ENCODE peak calls at places on chromosomes 3 and 15, in nine cellular contexts. W is ovary, E is BJ, S is psoas muscle, O is IMR-90, D is A549, U is uterus, B is lung, Y is SK-N-SH. R is an unnamed sample.

GRCh38 chr3:12541625-12542024 is 3.7 kb downstream of the MKRN2OS start:
- DNase-seq in W (no peak), E (no peak), S (no peak), O (no peak), D (no peak), U (no peak), B (no peak), Y (peak), R (no peak)

GRCh38 chr15:29063646-29064045 is 177.9 kb downstream of the APBA2 start:
- DNase-seq in W (no peak), E (no peak), S (no peak), O (no peak), D (no peak), U (no peak), B (no peak), Y (no peak), R (no peak)

GRCh38 chr3:46595819-46596218 is 16.5 kb upstream of the FAM240A start:
- DNase-seq in W (no peak), E (no peak), S (no peak), O (no peak), D (no peak), U (no peak), B (no peak), Y (no peak), R (no peak)

GRCh38 chr3:107740992-107741896 is 218.5 kb downstream of the BBX start:
- DNase-seq in W (no peak), E (no peak), S (no peak), O (peak), D (peak), U (no peak), B (no peak), Y (no peak), R (no peak)

GRCh38 chr3:108222813-108223307 is 636 bp upstream of the IFT57 start:
- DNase-seq in W (no peak), E (no peak), S (no peak), O (peak), D (no peak), U (no peak), B (no peak), Y (no peak), R (no peak)

GRCh38 chr15:72342385-72342784 is 22.4 kb upstream of the CELF6 start:
- DNase-seq in W (no peak), E (no peak), S (peak), O (peak), D (peak), U (no peak), B (no peak), Y (peak), R (no peak)

GRCh38 chr3:51340311-51340829 is 44.7 kb upstream of the MANF start:
- DNase-seq in W (no peak), E (peak), S (no peak), O (peak), D (peak), U (peak), B (no peak), Y (no peak), R (peak)

GRCh38 chr3:66949898-66950297 is 48.2 kb upstream of the KBTBD8 start:
- DNase-seq in W (no peak), E (no peak), S (no peak), O (no peak), D (no peak), U (no peak), B (no peak), Y (no peak), R (no peak)

GRCh38 chr3:9398715-9399708 is 1.6 kb downstream of the SETD5 start:
- DNase-seq in W (no peak), E (no peak), S (no peak), O (peak), D (peak), U (no peak), B (no peak), Y (no peak), R (no peak)

GRCh38 chr3:9401986-9402385 is 4.6 kb downstream of the SETD5 start:
- DNase-seq in W (no peak), E (no peak), S (no peak), O (no peak), D (no peak), U (no peak), B (no peak), Y (no peak), R (no peak)

GRCh38 chr3:9397911-9398714 is 698 bp downstream of the SETD5 start:
- DNase-seq in W (peak), E (no peak), S (peak), O (peak), D (peak), U (peak), B (peak), Y (peak), R (no peak)

GRCh38 chr3:9400626-9401025 is 3.2 kb downstream of the SETD5 start:
- DNase-seq in W (no peak), E (no peak), S (no peak), O (no peak), D (no peak), U (no peak), B (no peak), Y (no peak), R (no peak)

GRCh38 chr3:9399746-9400145 is 2.3 kb downstream of the SETD5 start:
- DNase-seq in W (peak), E (peak), S (peak), O (peak), D (peak), U (peak), B (peak), Y (peak), R (peak)
- TF ChIP-seq CTCF in W (no peak), E (no peak), S (peak), O (peak), D (no peak), U (no peak), B (no peak), Y (peak), R (no peak)

GRCh38 chr3:128313181-128313725 is 153.4 kb downstream of the DNAJB8 start:
- DNase-seq in W (no peak), E (no peak), S (no peak), O (no peak), D (no peak), U (no peak), B (peak), Y (no peak), R (no peak)
- H3K4me3 ChIP-seq in W (no peak), E (no peak), S (no peak), O (no peak), D (no peak), U (no peak), B (no peak), Y (no peak), R (no peak)

DNA sequence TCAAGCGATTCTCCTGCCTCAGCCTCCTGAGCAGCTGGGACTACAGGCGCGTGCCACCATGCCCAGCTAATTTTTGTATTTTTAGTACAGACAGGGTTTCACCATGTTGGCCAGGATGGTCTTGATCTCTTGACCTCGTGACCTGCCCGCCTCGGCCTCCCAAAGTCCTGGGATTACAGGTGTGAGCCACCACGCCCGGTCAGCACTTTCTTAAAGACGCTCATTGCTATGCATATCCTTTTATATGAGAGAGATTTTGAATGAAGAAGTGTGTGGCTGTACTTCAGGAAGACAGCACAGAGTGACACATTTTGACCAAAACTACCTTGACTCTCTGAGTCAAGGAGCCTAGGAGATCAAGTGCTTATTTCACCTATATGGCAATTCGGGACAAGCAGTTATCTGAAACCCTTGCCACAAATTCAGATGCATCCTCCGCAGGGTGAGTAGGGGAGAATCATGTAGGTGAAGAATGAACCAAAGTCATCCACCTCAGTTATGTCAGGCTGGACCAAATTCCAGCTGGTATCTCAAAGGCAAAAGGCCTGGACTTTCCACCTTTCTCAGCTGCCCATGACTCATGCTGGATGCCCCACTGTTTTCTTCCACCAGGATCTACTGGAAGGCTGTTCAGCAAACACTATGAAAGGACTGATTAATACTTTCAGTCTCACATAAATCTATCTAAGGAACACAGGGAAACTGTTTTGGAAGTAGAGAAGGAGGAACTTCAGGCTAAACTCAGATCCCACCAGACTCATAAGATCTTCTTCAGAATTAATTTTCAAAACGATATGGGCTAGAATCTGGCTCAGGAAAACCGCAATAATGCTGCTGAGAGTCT is 31.9 kb downstream of the SUSD5 start:
- DNase-seq in W (no peak), E (no peak), S (no peak), O (peak), D (peak), U (no peak), B (no peak), Y (no peak), R (no peak)
- TF ChIP-seq CTCF in W (no peak), E (no peak), S (no peak), O (no peak), D (no peak), U (no peak), B (no peak), Y (no peak), R (no peak)

GRCh38 chr3:196210673-196211556 is at the start of gene ZDHHC19:
- DNase-seq in W (no peak), E (no peak), S (no peak), O (no peak), D (no peak), U (no peak), B (no peak), Y (no peak), R (no peak)

GRCh38 chr3:196203833-196204232 is 7.4 kb downstream of the ZDHHC19 start:
- DNase-seq in W (no peak), E (no peak), S (no peak), O (no peak), D (no peak), U (no peak), B (no peak), Y (no peak), R (no peak)

GRCh38 chr3:196208942-196209695 is 2.1 kb downstream of the ZDHHC19 start:
- DNase-seq in W (no peak), E (no peak), S (peak), O (no peak), D (no peak), U (no peak), B (no peak), Y (no peak), R (no peak)

GRCh38 chr3:196207833-196208607 is 3.2 kb downstream of the ZDHHC19 start:
- DNase-seq in W (peak), E (no peak), S (peak), O (no peak), D (peak), U (no peak), B (peak), Y (peak), R (no peak)

DNA sequence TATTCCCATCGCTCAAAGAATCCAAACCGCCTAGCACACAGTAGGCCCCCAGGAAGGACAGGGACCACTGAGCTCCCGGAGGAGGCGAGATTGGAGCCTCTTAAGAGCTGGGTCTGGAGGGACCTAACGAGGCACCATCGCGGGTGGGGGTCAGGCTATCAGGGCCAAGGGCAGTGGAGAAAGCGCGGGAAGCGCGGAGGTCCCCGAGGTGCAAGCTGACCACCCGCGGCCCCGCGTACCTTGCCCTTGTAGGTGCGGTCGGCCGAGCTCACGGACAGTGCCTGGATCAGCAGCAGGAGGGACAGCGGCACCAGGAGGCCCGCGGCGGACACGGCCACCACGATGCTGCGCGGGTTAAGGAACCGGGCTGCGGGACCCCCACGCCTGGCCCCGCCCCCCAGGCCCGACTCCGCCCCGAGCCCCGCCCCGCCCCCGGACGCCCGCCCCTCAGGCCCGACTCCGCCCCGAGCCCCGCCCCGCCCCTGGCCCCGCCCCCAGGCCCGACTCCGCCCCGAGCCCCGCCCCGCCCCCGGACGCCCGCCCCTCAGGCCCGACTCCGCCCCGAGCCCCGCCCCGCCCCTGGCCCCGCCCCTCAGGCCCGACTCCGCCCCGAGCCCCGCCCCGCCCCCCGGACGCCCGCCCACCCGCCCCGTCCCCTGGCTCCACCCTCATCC is 3.9 kb downstream of the ZDHHC19 start:
- DNase-seq in W (peak), E (no peak), S (peak), O (no peak), D (no peak), U (no peak), B (no peak), Y (peak), R (no peak)
- H3K4me3 ChIP-seq in W (peak), E (peak), S (peak), O (peak), D (peak), U (peak), B (no peak), Y (peak), R (no peak)

GRCh38 chr3:14152963-14153355 is 25.4 kb downstream of the XPC start:
- DNase-seq in W (no peak), E (no peak), S (no peak), O (no peak), D (no peak), U (no peak), B (no peak), Y (no peak), R (no peak)

GRCh38 chr3:14151471-14152083 is 26.7 kb downstream of the TMEM43 start:
- DNase-seq in W (no peak), E (no peak), S (no peak), O (no peak), D (no peak), U (no peak), B (no peak), Y (no peak), R (no peak)

GRCh38 chr3:14150491-14151230 is 25.8 kb downstream of the TMEM43 start:
- DNase-seq in W (no peak), E (no peak), S (no peak), O (peak), D (no peak), U (no peak), B (no peak), Y (no peak), R (no peak)

GRCh38 chr3:14153663-14154062 is 24.7 kb downstream of the XPC start:
- DNase-seq in W (no peak), E (no peak), S (no peak), O (no peak), D (no peak), U (no peak), B (no peak), Y (no peak), R (no peak)

DNA sequence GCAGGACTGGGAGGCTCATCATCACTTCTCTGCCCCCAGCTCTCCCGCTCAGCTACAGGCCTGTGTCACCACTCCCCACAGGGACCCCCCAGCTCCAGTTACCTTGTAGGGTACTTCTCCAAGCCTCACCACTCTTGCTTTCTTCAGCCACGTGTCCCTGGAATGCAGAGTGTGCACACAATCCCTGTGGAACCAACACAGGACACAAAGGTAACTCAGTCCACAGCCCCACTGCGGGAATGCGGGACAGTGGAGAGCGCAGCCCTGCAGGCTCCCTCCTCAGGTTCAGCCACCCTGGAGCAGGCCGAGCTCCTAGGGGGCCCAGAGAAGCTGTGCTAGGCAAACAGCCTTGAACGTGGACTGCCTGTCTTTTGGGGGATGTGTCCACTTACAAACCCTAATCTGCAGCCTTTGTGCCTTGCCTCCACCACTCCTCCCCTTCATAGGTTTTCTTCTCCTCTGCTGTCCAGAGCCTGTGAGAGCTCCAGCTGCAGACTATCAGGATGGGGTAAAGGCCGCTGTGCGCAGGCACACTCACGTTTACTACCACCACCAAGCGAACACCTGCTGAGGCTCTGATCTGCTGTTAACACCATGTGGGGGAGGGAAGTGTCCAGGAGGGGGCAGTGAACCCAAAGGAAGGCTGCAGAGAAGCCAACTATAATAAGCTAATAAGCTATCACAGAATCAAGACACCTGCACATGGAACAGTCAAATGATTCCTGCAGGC is 26.0 kb downstream of the XPC start:
- DNase-seq in W (no peak), E (no peak), S (no peak), O (no peak), D (no peak), U (no peak), B (no peak), Y (no peak), R (no peak)
- TF ChIP-seq CTCF in W (no peak), E (peak), S (no peak), O (peak), D (no peak), U (no peak), B (no peak), Y (peak), R (peak)

GRCh38 chr3:72887723-72888545 is at the start of gene GXYLT2:
- DNase-seq in W (peak), E (no peak), S (peak), O (peak), D (peak), U (peak), B (peak), Y (peak), R (no peak)
- H3K4me3 ChIP-seq in W (peak), E (peak), S (peak), O (peak), D (peak), U (peak), B (peak), Y (peak), R (peak)

GRCh38 chr15:25691544-25692430 is 171.3 kb downstream of the ATP10A start:
- DNase-seq in W (no peak), E (no peak), S (no peak), O (peak), D (no peak), U (peak), B (no peak), Y (no peak), R (no peak)

GRCh38 chr15:25694823-25695312 is 168.3 kb downstream of the ATP10A start:
- DNase-seq in W (no peak), E (no peak), S (no peak), O (no peak), D (no peak), U (peak), B (no peak), Y (no peak), R (no peak)

GRCh38 chr15:25695875-25696760 is 167.0 kb downstream of the ATP10A start:
- DNase-seq in W (no peak), E (no peak), S (no peak), O (no peak), D (no peak), U (peak), B (no peak), Y (no peak), R (no peak)

GRCh38 chr15:25694238-25694584 is 168.9 kb downstream of the ATP10A start:
- DNase-seq in W (no peak), E (no peak), S (no peak), O (no peak), D (no peak), U (peak), B (no peak), Y (no peak), R (no peak)

GRCh38 chr15:25693321-25694237 is 169.5 kb downstream of the ATP10A start:
- DNase-seq in W (no peak), E (no peak), S (peak), O (peak), D (peak), U (peak), B (no peak), Y (peak), R (no peak)
- TF ChIP-seq CTCF in W (peak), E (peak), S (peak), O (peak), D (peak), U (peak), B (peak), Y (peak), R (peak)

GRCh38 chr3:113214227-113214626 is 2.9 kb downstream of the BOC start:
- DNase-seq in W (no peak), E (no peak), S (no peak), O (no peak), D (no peak), U (no peak), B (no peak), Y (no peak), R (no peak)

GRCh38 chr3:113212155-113212844 is 943 bp downstream of the BOC start:
- DNase-seq in W (peak), E (no peak), S (peak), O (no peak), D (peak), U (peak), B (no peak), Y (peak), R (no peak)

GRCh38 chr3:113211370-113212154 is at the start of gene BOC:
- DNase-seq in W (peak), E (no peak), S (peak), O (peak), D (peak), U (peak), B (no peak), Y (peak), R (no peak)

GRCh38 chr3:113212845-113213375 is 1.6 kb downstream of the BOC start:
- DNase-seq in W (no peak), E (no peak), S (no peak), O (no peak), D (no peak), U (no peak), B (no peak), Y (no peak), R (no peak)

GRCh38 chr3:113210608-113211369 is 568 bp upstream of the BOC start:
- DNase-seq in W (peak), E (no peak), S (no peak), O (no peak), D (no peak), U (peak), B (no peak), Y (peak), R (no peak)
- H3K4me3 ChIP-seq in W (peak), E (peak), S (peak), O (peak), D (peak), U (peak), B (peak), Y (peak), R (peak)

GRCh38 chr3:38707730-38708129 is 58.2 kb upstream of the SCN5A start:
- DNase-seq in W (no peak), E (no peak), S (no peak), O (no peak), D (peak), U (no peak), B (no peak), Y (no peak), R (no peak)
- TF ChIP-seq CTCF in W (no peak), E (peak), S (no peak), O (peak), D (no peak), U (no peak), B (no peak), Y (peak), R (peak)

R was measured in AG09309.